ENCODE peak calls at places on chromosome 7, in four cellular contexts. M is T-helper 1 cell; N is stimulated activated CD8-positive, alpha-beta memory T cell treated with anti-CD3 and anti-CD28 coated beads, Interleukin-12 subunit alpha, Interleukin-12 subunit beta, amount 100 ng/mL, for 1 hour; J is AG08395. Z is an unnamed sample.

GRCh38 chr7:71443197-71443542 is 311.2 kb downstream of the GALNT17 start:
- DNase-seq in M (no peak), N (no peak), J (no peak), Z (no peak)

GRCh38 chr7:66535414-66536329 is 93.0 kb upstream of the KCTD7 start:
- DNase-seq in M (no peak), N (no peak), J (no peak), Z (no peak)

GRCh38 chr7:37504791-37505190 is 56.1 kb upstream of the ELMO1 start:
- DNase-seq in M (no peak), N (no peak), J (no peak), Z (no peak)

GRCh38 chr7:154985230-154985629 is 17.7 kb downstream of the PAXIP1 start:
- DNase-seq in M (no peak), N (no peak), J (no peak), Z (no peak)

GRCh38 chr7:23462846-23463245 is 7.4 kb downstream of the IGF2BP3 start:
- DNase-seq in M (no peak), N (no peak), J (peak), Z (no peak)

GRCh38 chr7:1919539-1920265 is 249.6 kb downstream of the ELFN1 start:
- DNase-seq in M (no peak), N (no peak), J (peak), Z (no peak)

GRCh38 chr7:122310119-122311021 is 5.8 kb upstream of the FEZF1 start:
- DNase-seq in M (no peak), N (no peak), J (no peak), Z (peak)

GRCh38 chr7:92904292-92905131 is 68.1 kb upstream of the CDK6 start:
- DNase-seq in M (no peak), N (peak), J (peak), Z (peak)

GRCh38 chr7:117323585-117323876 is 673 bp upstream of the WNT2 start:
- DNase-seq in M (no peak), N (no peak), J (no peak), Z (no peak)

GRCh38 chr7:149766215-149766614 is 7.2 kb downstream of the ZNF467 start:
- DNase-seq in M (no peak), N (no peak), J (no peak), Z (no peak)

GRCh38 chr7:153247926-153248325 is 488.4 kb downstream of the ACTR3B start:
- DNase-seq in M (no peak), N (no peak), J (no peak), Z (no peak)

GRCh38 chr7:2609001-2609411 is 22.8 kb upstream of the TTYH3 start:
- DNase-seq in M (no peak), N (no peak), J (no peak), Z (peak)

GRCh38 chr7:136687693-136688322 is 180.6 kb upstream of the CHRM2 start:
- DNase-seq in M (no peak), N (no peak), J (peak), Z (peak)

GRCh38 chr7:121372376-121373024 is 23.6 kb downstream of the FAM3C start:
- DNase-seq in M (no peak), N (no peak), J (peak), Z (no peak)

GRCh38 chr7:108839091-108839490 is 269.4 kb downstream of the DNAJB9 start:
- DNase-seq in M (no peak), N (no peak), J (no peak), Z (no peak)

GRCh38 chr7:25940086-25940906 is 211.7 kb upstream of the NFE2L3 start:
- DNase-seq in M (no peak), N (no peak), J (no peak), Z (peak)